ENCODE peak calls at places on chromosome 19, in six cellular contexts. B is RWPE1, I is pancreas, H is Caki2, F is GDM1, E is heart left ventricle. C is an unnamed sample.

GRCh38 chr19:38318595-38319142 is 976 bp upstream of the KCNK6 start:
- DNase-seq in F (no peak), H (no peak), B (peak), E (peak), I (no peak), C (no peak)

GRCh38 chr19:6066661-6067646 is 43.3 kb downstream of the RFX2 start:
- DNase-seq in B (peak), F (peak), H (peak), E (peak), I (peak), C (peak)

GRCh38 chr19:37572203-37572602 is 22.4 kb downstream of the ZNF571 start:
- DNase-seq in H (no peak), F (no peak), B (no peak), I (no peak), E (no peak), C (no peak)

GRCh38 chr19:38079926-38080380 is 144.1 kb downstream of the DPF1 start:
- DNase-seq in B (peak), I (peak), H (peak), F (no peak), E (no peak), C (no peak)

GRCh38 chr19:30408734-30409301 is 36.6 kb downstream of the ZNF536 start:
- DNase-seq in E (no peak), B (no peak), I (no peak), F (no peak), H (no peak), C (no peak)

GRCh38 chr19:34555447-34555846 is 73.9 kb downstream of the WTIP start:
- DNase-seq in E (no peak), H (no peak), F (no peak), I (no peak), B (no peak), C (no peak)

GRCh38 chr19:7545904-7546303 is 10.4 kb downstream of the PNPLA6 start:
- DNase-seq in B (no peak), H (no peak), I (no peak), F (no peak), E (no peak), C (no peak)

GRCh38 chr19:10001899-10002298 is 8.4 kb downstream of the COL5A3 start:
- DNase-seq in F (no peak), I (no peak), B (no peak), H (peak), E (peak), C (peak)

GRCh38 chr19:39223703-39224279 is 19.7 kb upstream of the SYCN start:
- DNase-seq in B (peak), H (peak), E (no peak), F (no peak), I (no peak), C (no peak)

GRCh38 chr19:9323557-9323918 is 441 bp upstream of the ZNF559 start:
- DNase-seq in I (no peak), H (peak), F (peak), E (peak), B (peak), C (peak)

GRCh38 chr19:46926201-46927071 is 65.6 kb downstream of the ARHGAP35 start:
- DNase-seq in I (no peak), F (no peak), E (no peak), H (no peak), B (no peak), C (no peak)

GRCh38 chr19:13149628-13150186 is 468 bp downstream of the STX10 start:
- DNase-seq in F (peak), B (no peak), E (peak), I (peak), H (no peak), C (peak)

GRCh38 chr19:17949956-17950309 is 17.0 kb upstream of the KCNN1 start:
- DNase-seq in B (no peak), I (no peak), F (no peak), H (no peak), E (no peak), C (no peak)

GRCh38 chr19:6156033-6156432 is 20.6 kb downstream of the ACSBG2 start:
- DNase-seq in H (no peak), B (no peak), F (no peak), E (no peak), I (no peak), C (no peak)

GRCh38 chr19:49119411-49120324 is at the start of gene PPFIA3:
- DNase-seq in B (no peak), E (peak), I (peak), F (no peak), H (peak), C (peak)

GRCh38 chr19:13817615-13818371 is 22.6 kb downstream of the ZSWIM4 start:
- DNase-seq in F (no peak), H (no peak), E (no peak), I (peak), B (no peak), C (peak)

GRCh38 chr19:56301152-56301551 is 13.5 kb downstream of the ZSCAN5A start:
- DNase-seq in E (no peak), F (no peak), B (no peak), H (no peak), I (no peak), C (no peak)

GRCh38 chr19:1883784-1884183 is 1.5 kb downstream of the ABHD17A start:
- DNase-seq in E (no peak), F (no peak), I (no peak), H (no peak), B (no peak), C (no peak)

GRCh38 chr19:46783670-46784069 is 4.7 kb downstream of the SLC1A5 start:
- DNase-seq in E (no peak), F (no peak), H (no peak), I (no peak), B (no peak), C (no peak)

GRCh38 chr19:52638601-52639000 is 446 bp upstream of the ZNF83 start:
- DNase-seq in H (no peak), F (no peak), I (no peak), B (peak), E (peak), C (peak)

GRCh38 chr19:12733369-12733896 is 1.1 kb downstream of the TRIR start:
- DNase-seq in B (peak), I (no peak), F (no peak), H (peak), E (no peak), C (no peak)

GRCh38 chr19:15443838-15444237 is 5.9 kb downstream of the WIZ start:
- DNase-seq in E (peak), F (no peak), B (no peak), H (no peak), I (no peak), C (no peak)

GRCh38 chr19:52428937-52429336 is at the start of gene ZNF534:
- DNase-seq in H (no peak), B (no peak), F (no peak), I (no peak), E (no peak), C (no peak)

GRCh38 chr19:2461751-2462634 is 5.2 kb upstream of the LMNB2 start:
- DNase-seq in E (peak), H (peak), F (no peak), I (peak), B (peak), C (peak)

GRCh38 chr19:18270304-18270703 is 3.9 kb downstream of the IQCN start:
- DNase-seq in I (no peak), B (no peak), H (no peak), F (no peak), E (no peak), C (no peak)

GRCh38 chr19:17109962-17110598 is 34.5 kb downstream of the MYO9B start:
- DNase-seq in I (no peak), H (no peak), B (no peak), F (peak), E (peak), C (peak)

GRCh38 chr19:15296841-15297415 is 35.4 kb downstream of the BRD4 start:
- DNase-seq in F (no peak), H (no peak), B (no peak), I (no peak), E (no peak), C (no peak)

GRCh38 chr19:14505488-14506239 is 9.7 kb upstream of the GIPC1 start:
- DNase-seq in H (peak), E (no peak), F (peak), B (peak), I (peak), C (peak)

GRCh38 chr19:34481861-34482379 is 362 bp downstream of the WTIP start:
- DNase-seq in I (no peak), E (no peak), B (peak), F (no peak), H (peak), C (no peak)

GRCh38 chr19:55310498-55310897 is 14.6 kb downstream of the TMEM150B start:
- DNase-seq in I (no peak), E (no peak), B (no peak), H (no peak), F (no peak), C (no peak)

GRCh38 chr19:30448386-30449130 is 76.4 kb downstream of the ZNF536 start:
- DNase-seq in F (no peak), H (no peak), E (no peak), I (no peak), B (no peak), C (no peak)

GRCh38 chr19:23547816-23548430 is 139.1 kb downstream of the ZNF675 start:
- DNase-seq in B (peak), H (no peak), E (no peak), I (no peak), F (no peak), C (no peak)

GRCh38 chr19:14795078-14795721 is 16.8 kb upstream of the ADGRE2 start:
- DNase-seq in H (peak), I (no peak), F (no peak), E (no peak), B (no peak), C (no peak)

GRCh38 chr19:11089254-11090013 is at the start of gene LDLR:
- DNase-seq in H (peak), B (peak), F (peak), I (peak), E (peak), C (peak)

GRCh38 chr19:28242317-28242927 is 970.5 kb downstream of the UQCRFS1 start:
- DNase-seq in H (peak), F (no peak), I (no peak), E (no peak), B (peak), C (peak)

GRCh38 chr19:49335071-49335783 is at the start of gene CD37:
- DNase-seq in H (no peak), F (peak), I (no peak), E (peak), B (no peak), C (peak)

C was measured in transverse colon.